ENCODE peak calls at places on chromosome 10, in eight cellular contexts. One of them, this sample, is unnamed.

GRCh38 chr10:110498982-110499795 is 1.5 kb downstream of the DUSP5 start:
- DNase-seq in sigmoid colon: no peak
- DNase-seq in breast epithelium: no peak
- DNase-seq in body of pancreas: no peak
- DNase-seq in spleen: peak; percentile 78
- DNase-seq in IMR-90: peak; percentile 74
- DNase-seq in right lobe of liver: no peak
- DNase-seq in upper lobe of left lung: peak; percentile 78
- DNase-seq in this sample: no peak

GRCh38 chr10:17993361-17993760 is 41.6 kb downstream of the SLC39A12 start:
- DNase-seq in sigmoid colon: no peak
- DNase-seq in breast epithelium: no peak
- DNase-seq in body of pancreas: no peak
- DNase-seq in spleen: no peak
- DNase-seq in IMR-90: peak; percentile 96
- DNase-seq in right lobe of liver: no peak
- DNase-seq in upper lobe of left lung: no peak
- DNase-seq in this sample: no peak

GRCh38 chr10:79022565-79023488 is 45.9 kb upstream of the ZMIZ1 start:
- DNase-seq in sigmoid colon: peak; percentile 78
- DNase-seq in breast epithelium: no peak
- DNase-seq in body of pancreas: no peak
- DNase-seq in spleen: peak; percentile 75
- DNase-seq in IMR-90: no peak
- DNase-seq in right lobe of liver: peak; percentile 58
- DNase-seq in upper lobe of left lung: no peak
- DNase-seq in this sample: no peak

GRCh38 chr10:83952273-83952672 is 187.0 kb upstream of the GHITM start:
- DNase-seq in sigmoid colon: no peak
- DNase-seq in breast epithelium: no peak
- DNase-seq in body of pancreas: no peak
- DNase-seq in spleen: no peak
- DNase-seq in IMR-90: no peak
- DNase-seq in right lobe of liver: no peak
- DNase-seq in upper lobe of left lung: no peak
- DNase-seq in this sample: no peak

GRCh38 chr10:7561216-7561893 is 105.4 kb downstream of the ITIH5 start:
- DNase-seq in sigmoid colon: peak; percentile 89
- DNase-seq in breast epithelium: no peak
- DNase-seq in body of pancreas: peak; percentile 61
- DNase-seq in spleen: no peak
- DNase-seq in IMR-90: no peak
- DNase-seq in right lobe of liver: peak; percentile 75
- DNase-seq in upper lobe of left lung: no peak
- DNase-seq in this sample: no peak

GRCh38 chr10:69994262-69994661 is 58.4 kb upstream of the MACROH2A2 start:
- DNase-seq in sigmoid colon: no peak
- DNase-seq in breast epithelium: no peak
- DNase-seq in body of pancreas: peak; percentile 12
- DNase-seq in spleen: no peak
- DNase-seq in IMR-90: peak; percentile 59
- DNase-seq in right lobe of liver: peak; percentile 51
- DNase-seq in upper lobe of left lung: no peak
- DNase-seq in this sample: no peak

GRCh38 chr10:45438457-45439090 is 64.6 kb downstream of the ALOX5 start:
- DNase-seq in sigmoid colon: no peak
- DNase-seq in breast epithelium: no peak
- DNase-seq in body of pancreas: no peak
- DNase-seq in spleen: no peak
- DNase-seq in IMR-90: no peak
- DNase-seq in right lobe of liver: no peak
- DNase-seq in upper lobe of left lung: no peak
- DNase-seq in this sample: no peak

GRCh38 chr10:116271593-116272496 is 1.2 kb downstream of the GFRA1 start:
- DNase-seq in sigmoid colon: peak; percentile 69
- DNase-seq in breast epithelium: peak; percentile 57
- DNase-seq in body of pancreas: peak; percentile 24
- DNase-seq in spleen: no peak
- DNase-seq in IMR-90: peak; percentile 4
- DNase-seq in right lobe of liver: peak; percentile 73
- DNase-seq in upper lobe of left lung: peak; percentile 85
- DNase-seq in this sample: no peak

GRCh38 chr10:123241391-123242141 is 87.4 kb downstream of the BUB3 start:
- DNase-seq in sigmoid colon: no peak
- DNase-seq in breast epithelium: no peak
- DNase-seq in body of pancreas: no peak
- DNase-seq in spleen: no peak
- DNase-seq in IMR-90: no peak
- DNase-seq in right lobe of liver: no peak
- DNase-seq in upper lobe of left lung: no peak
- DNase-seq in this sample: no peak

GRCh38 chr10:28774051-28774995 is 97.0 kb downstream of the BAMBI start:
- DNase-seq in sigmoid colon: no peak
- DNase-seq in breast epithelium: no peak
- DNase-seq in body of pancreas: no peak
- DNase-seq in spleen: no peak
- DNase-seq in IMR-90: no peak
- DNase-seq in right lobe of liver: peak; percentile 69
- DNase-seq in upper lobe of left lung: no peak
- DNase-seq in this sample: no peak

GRCh38 chr10:97109562-97109961 is 76.2 kb downstream of the SLIT1 start:
- DNase-seq in sigmoid colon: no peak
- DNase-seq in breast epithelium: no peak
- DNase-seq in body of pancreas: no peak
- DNase-seq in spleen: no peak
- DNase-seq in IMR-90: no peak
- DNase-seq in right lobe of liver: no peak
- DNase-seq in upper lobe of left lung: no peak
- DNase-seq in this sample: no peak

DNA sequence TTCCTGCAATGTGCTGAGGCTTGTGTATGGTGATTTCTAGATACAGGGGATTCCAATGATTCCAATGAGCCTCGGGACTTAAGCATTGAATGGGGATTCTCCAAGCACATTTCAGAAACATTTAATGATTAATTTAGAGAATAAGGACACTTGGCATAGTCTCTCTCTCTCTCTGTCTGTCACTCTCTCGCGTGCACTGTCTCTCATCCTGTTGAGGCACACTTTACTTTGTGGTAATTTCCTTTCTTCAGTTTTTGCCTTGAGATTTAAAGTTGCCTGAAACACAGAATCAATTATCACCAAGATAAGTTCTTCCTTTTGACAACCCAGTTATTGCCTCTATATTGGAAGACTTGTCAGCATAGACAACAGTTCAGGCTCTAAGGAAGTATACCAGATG is 131.6 kb downstream of the ARID5B start:
- DNase-seq in sigmoid colon: no peak
- DNase-seq in breast epithelium: no peak
- DNase-seq in body of pancreas: no peak
- DNase-seq in spleen: no peak
- DNase-seq in IMR-90: no peak
- DNase-seq in right lobe of liver: no peak
- DNase-seq in upper lobe of left lung: no peak
- DNase-seq in this sample: no peak
- H3K4me1 ChIP-seq in sigmoid colon: peaks cover 46% of the 10 kb centered on the region
- H3K4me1 ChIP-seq in breast epithelium: peaks cover 17% of the 10 kb centered on the region
- H3K4me1 ChIP-seq in body of pancreas: peaks cover 8% of the 10 kb centered on the region
- H3K4me1 ChIP-seq in spleen: peaks cover 35% of the 10 kb centered on the region
- H3K4me1 ChIP-seq in IMR-90: peaks cover 21% of the 10 kb centered on the region
- H3K4me1 ChIP-seq in right lobe of liver: no peaks in the 10 kb centered on the region
- H3K4me1 ChIP-seq in upper lobe of left lung: peaks cover 28% of the 10 kb centered on the region
- H3K4me1 ChIP-seq in this sample: peaks cover 17% of the 10 kb centered on the region

GRCh38 chr10:3471497-3471896 is 298.9 kb upstream of the PITRM1 start:
- DNase-seq in sigmoid colon: no peak
- DNase-seq in breast epithelium: no peak
- DNase-seq in body of pancreas: no peak
- DNase-seq in spleen: no peak
- DNase-seq in IMR-90: no peak
- DNase-seq in right lobe of liver: no peak
- DNase-seq in upper lobe of left lung: no peak
- DNase-seq in this sample: no peak

GRCh38 chr10:3467052-3467906 is 294.7 kb upstream of the PITRM1 start:
- DNase-seq in sigmoid colon: peak; percentile 88
- DNase-seq in breast epithelium: peak; percentile 83
- DNase-seq in body of pancreas: peak; percentile 29
- DNase-seq in spleen: peak; percentile 85
- DNase-seq in IMR-90: peak; percentile 93
- DNase-seq in right lobe of liver: peak; percentile 66
- DNase-seq in upper lobe of left lung: peak; percentile 24
- DNase-seq in this sample: no peak

GRCh38 chr10:3470191-3470590 is 297.6 kb upstream of the PITRM1 start:
- DNase-seq in sigmoid colon: no peak
- DNase-seq in breast epithelium: no peak
- DNase-seq in body of pancreas: no peak
- DNase-seq in spleen: no peak
- DNase-seq in IMR-90: no peak
- DNase-seq in right lobe of liver: no peak
- DNase-seq in upper lobe of left lung: no peak
- DNase-seq in this sample: no peak

GRCh38 chr10:3469639-3470020 is 297.0 kb upstream of the PITRM1 start:
- DNase-seq in sigmoid colon: no peak
- DNase-seq in breast epithelium: no peak
- DNase-seq in body of pancreas: no peak
- DNase-seq in spleen: no peak
- DNase-seq in IMR-90: no peak
- DNase-seq in right lobe of liver: no peak
- DNase-seq in upper lobe of left lung: no peak
- DNase-seq in this sample: no peak

DNA sequence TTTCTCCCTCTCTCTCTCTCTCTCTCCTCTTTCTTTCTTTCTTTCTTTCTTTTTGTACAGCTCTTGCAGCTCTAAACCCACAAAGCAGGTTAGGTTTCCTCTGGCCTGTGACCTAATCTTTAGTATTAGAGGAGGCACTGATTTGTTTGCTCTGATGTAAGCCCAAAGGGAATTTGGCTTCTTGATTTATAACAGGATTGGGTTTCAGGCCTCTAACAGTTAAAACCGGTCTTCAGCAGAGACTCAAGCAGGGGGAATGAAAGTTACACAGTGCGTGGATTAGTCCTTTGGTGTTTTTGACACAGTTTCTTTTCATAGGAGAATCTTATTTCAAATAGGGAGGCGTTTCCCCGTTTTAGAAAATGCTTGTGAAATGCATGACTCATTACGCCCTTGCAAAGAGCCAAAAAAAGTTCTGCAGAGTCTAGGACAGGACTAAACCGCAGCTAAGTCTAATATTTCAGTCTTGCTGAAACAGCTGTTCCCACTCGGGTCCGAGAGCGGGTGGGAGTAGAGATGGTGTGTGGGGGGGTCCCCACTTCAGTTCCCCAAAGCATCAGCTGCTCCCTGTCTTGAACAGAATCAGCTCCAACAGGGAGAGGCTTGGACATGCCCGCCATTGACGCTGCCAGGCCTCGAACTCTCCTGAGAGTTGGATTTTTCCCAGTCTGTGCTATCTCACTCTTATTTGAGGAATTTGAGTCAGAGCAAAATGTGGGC is 296.5 kb upstream of the PITRM1 start:
- DNase-seq in sigmoid colon: peak; percentile 77
- DNase-seq in breast epithelium: no peak
- DNase-seq in body of pancreas: no peak
- DNase-seq in spleen: no peak
- DNase-seq in IMR-90: peak; percentile 96
- DNase-seq in right lobe of liver: no peak
- DNase-seq in upper lobe of left lung: no peak
- DNase-seq in this sample: no peak
- TF ChIP-seq POLR2A in sigmoid colon: no peak
- TF ChIP-seq POLR2A in breast epithelium: no peak
- TF ChIP-seq POLR2A in body of pancreas: peak; percentile 26
- TF ChIP-seq POLR2A in spleen: no peak
- TF ChIP-seq POLR2A in IMR-90: peak; percentile 44
- TF ChIP-seq POLR2A in right lobe of liver: no peak
- TF ChIP-seq POLR2A in upper lobe of left lung: no peak
- TF ChIP-seq POLR2A in this sample: no peak

GRCh38 chr10:106435081-106435480 is 729.4 kb downstream of the SORCS1 start:
- DNase-seq in sigmoid colon: no peak
- DNase-seq in breast epithelium: no peak
- DNase-seq in body of pancreas: no peak
- DNase-seq in spleen: no peak
- DNase-seq in IMR-90: no peak
- DNase-seq in right lobe of liver: no peak
- DNase-seq in upper lobe of left lung: no peak
- DNase-seq in this sample: no peak
- H3K4me3 ChIP-seq in sigmoid colon: no peak overlapping the region
- H3K4me3 ChIP-seq in breast epithelium: no peak overlapping the region
- H3K4me3 ChIP-seq in body of pancreas: no peak overlapping the region
- H3K4me3 ChIP-seq in spleen: no peak overlapping the region
- H3K4me3 ChIP-seq in IMR-90: no peak overlapping the region
- H3K4me3 ChIP-seq in right lobe of liver: no peak overlapping the region
- H3K4me3 ChIP-seq in upper lobe of left lung: no peak overlapping the region
- H3K4me3 ChIP-seq in this sample: no peak overlapping the region

GRCh38 chr10:34834274-34834673 is 19.2 kb upstream of the PARD3 start:
- DNase-seq in sigmoid colon: no peak
- DNase-seq in breast epithelium: no peak
- DNase-seq in body of pancreas: no peak
- DNase-seq in spleen: no peak
- DNase-seq in IMR-90: no peak
- DNase-seq in right lobe of liver: no peak
- DNase-seq in upper lobe of left lung: no peak
- DNase-seq in this sample: no peak
- H3K4me1 ChIP-seq in sigmoid colon: no peaks in the 10 kb centered on the region
- H3K4me1 ChIP-seq in breast epithelium: no peaks in the 10 kb centered on the region
- H3K4me1 ChIP-seq in body of pancreas: no peaks in the 10 kb centered on the region
- H3K4me1 ChIP-seq in spleen: no peaks in the 10 kb centered on the region
- H3K4me1 ChIP-seq in IMR-90: no peaks in the 10 kb centered on the region
- H3K4me1 ChIP-seq in right lobe of liver: no peaks in the 10 kb centered on the region
- H3K4me1 ChIP-seq in upper lobe of left lung: no peaks in the 10 kb centered on the region
- H3K4me1 ChIP-seq in this sample: peaks cover 10% of the 10 kb centered on the region

This sample was measured in esophagus squamous epithelium.